ENCODE peak calls at places on chromosomes 2 and 18, in five cellular contexts. V is A673, C is AG04450, W is A549, L is MM.1S. D is an unnamed sample.

GRCh38 chr2:232261776-232262175 is 116.8 kb upstream of the ALPP start:
- DNase-seq in C (no peak), V (no peak), L (no peak), W (no peak), D (no peak)

GRCh38 chr2:127640082-127641072 is 5.6 kb upstream of the GPR17 start:
- DNase-seq in C (no peak), W (no peak), V (no peak), L (no peak), D (peak)

GRCh38 chr2:1010373-1011017 is 59.8 kb downstream of the SNTG2 start:
- DNase-seq in W (no peak), L (no peak), C (no peak), V (peak), D (no peak)

GRCh38 chr18:26971327-26971918 is 105.9 kb upstream of the AQP4 start:
- DNase-seq in W (no peak), L (no peak), V (no peak), C (no peak), D (no peak)

GRCh38 chr2:64567473-64567872 is 43.3 kb downstream of the AFTPH start:
- DNase-seq in L (no peak), C (no peak), W (no peak), V (no peak), D (no peak)

GRCh38 chr2:162324953-162325352 is 6.5 kb upstream of the IFIH1 start:
- DNase-seq in V (no peak), L (no peak), C (no peak), W (no peak), D (no peak)

GRCh38 chr2:38529208-38529607 is 73.5 kb downstream of the HNRNPLL start:
- DNase-seq in V (no peak), L (no peak), C (no peak), W (no peak), D (no peak)

GRCh38 chr2:32752205-32752604 is 124.4 kb downstream of the TTC27 start:
- DNase-seq in W (no peak), L (no peak), C (no peak), V (no peak), D (no peak)

GRCh38 chr2:20642026-20642971 is 8.6 kb downstream of the HS1BP3 start:
- DNase-seq in C (no peak), L (peak), V (peak), W (peak), D (peak)

GRCh38 chr18:57806891-57807280 is 3.8 kb upstream of the ATP8B1 start:
- DNase-seq in W (peak), L (no peak), C (no peak), V (peak), D (no peak)

GRCh38 chr2:131016826-131017596 is 76.2 kb downstream of the FAM168B start:
- DNase-seq in C (no peak), L (no peak), W (peak), V (no peak), D (no peak)

GRCh38 chr2:25297738-25298137 is 44.0 kb downstream of the DNMT3A start:
- DNase-seq in L (no peak), C (no peak), W (no peak), V (no peak), D (no peak)

GRCh38 chr2:16141641-16141921 is 201.2 kb downstream of the MYCN start:
- DNase-seq in C (no peak), L (no peak), V (no peak), W (no peak), D (no peak)

GRCh38 chr2:9690252-9690651 is 59.5 kb upstream of the YWHAQ start:
- DNase-seq in W (no peak), C (peak), V (no peak), L (no peak), D (no peak)

GRCh38 chr2:42492691-42493467 is 903 bp downstream of the KCNG3 start:
- DNase-seq in L (no peak), C (no peak), V (no peak), W (no peak), D (peak)

GRCh38 chr2:69177063-69177771 is 164.2 kb downstream of the ANTXR1 start:
- DNase-seq in L (no peak), V (no peak), W (peak), C (peak), D (no peak)

GRCh38 chr18:65409266-65409665 is 341.5 kb upstream of the CDH7 start:
- DNase-seq in W (no peak), V (no peak), L (no peak), C (no peak), D (no peak)

GRCh38 chr2:239927424-239927981 is 97.6 kb downstream of the NDUFA10 start:
- DNase-seq in C (peak), V (peak), L (no peak), W (peak), D (no peak)

GRCh38 chr2:103986001-103986400 is 867.9 kb upstream of the POU3F3 start:
- DNase-seq in V (no peak), C (no peak), L (no peak), W (no peak), D (no peak)

GRCh38 chr2:39568561-39569006 is 97.1 kb upstream of the TMEM178A start:
- DNase-seq in C (peak), L (no peak), W (no peak), V (peak), D (no peak)

GRCh38 chr2:238176565-238176964 is 17.8 kb downstream of the ERFE start:
- DNase-seq in L (no peak), C (peak), V (no peak), W (no peak), D (no peak)

GRCh38 chr2:200411831-200412230 is 98.0 kb downstream of the KCTD18 start:
- DNase-seq in W (peak), L (no peak), V (no peak), C (no peak), D (no peak)

GRCh38 chr2:134275058-134275862 is 21.4 kb downstream of the MGAT5 start:
- DNase-seq in L (no peak), W (no peak), C (no peak), V (no peak), D (peak)

GRCh38 chr2:28277466-28277865 is 115.2 kb upstream of the FOSL2 start:
- DNase-seq in L (no peak), W (no peak), C (no peak), V (no peak), D (no peak)

GRCh38 chr2:219769044-219770030 is 141.9 kb downstream of the SLC4A3 start:
- DNase-seq in W (no peak), C (peak), L (no peak), V (no peak), D (no peak)

GRCh38 chr18:58288922-58289797 is 245.1 kb downstream of the NEDD4L start:
- DNase-seq in C (no peak), L (no peak), V (peak), W (no peak), D (peak)

GRCh38 chr2:189959450-189959849 is 103.1 kb downstream of the MSTN start:
- DNase-seq in L (no peak), C (no peak), V (no peak), W (no peak), D (no peak)

GRCh38 chr18:13438507-13439056 is 220.0 kb downstream of the LDLRAD4 start:
- DNase-seq in L (peak), C (no peak), W (no peak), V (no peak), D (no peak)

GRCh38 chr18:7207366-7207765 is 23.5 kb upstream of the LRRC30 start:
- DNase-seq in V (no peak), C (no peak), W (no peak), L (no peak), D (no peak)
- TF ChIP-seq CTCF in V (no peak), C (no peak), W (no peak), L (no peak), D (no peak)

DNA sequence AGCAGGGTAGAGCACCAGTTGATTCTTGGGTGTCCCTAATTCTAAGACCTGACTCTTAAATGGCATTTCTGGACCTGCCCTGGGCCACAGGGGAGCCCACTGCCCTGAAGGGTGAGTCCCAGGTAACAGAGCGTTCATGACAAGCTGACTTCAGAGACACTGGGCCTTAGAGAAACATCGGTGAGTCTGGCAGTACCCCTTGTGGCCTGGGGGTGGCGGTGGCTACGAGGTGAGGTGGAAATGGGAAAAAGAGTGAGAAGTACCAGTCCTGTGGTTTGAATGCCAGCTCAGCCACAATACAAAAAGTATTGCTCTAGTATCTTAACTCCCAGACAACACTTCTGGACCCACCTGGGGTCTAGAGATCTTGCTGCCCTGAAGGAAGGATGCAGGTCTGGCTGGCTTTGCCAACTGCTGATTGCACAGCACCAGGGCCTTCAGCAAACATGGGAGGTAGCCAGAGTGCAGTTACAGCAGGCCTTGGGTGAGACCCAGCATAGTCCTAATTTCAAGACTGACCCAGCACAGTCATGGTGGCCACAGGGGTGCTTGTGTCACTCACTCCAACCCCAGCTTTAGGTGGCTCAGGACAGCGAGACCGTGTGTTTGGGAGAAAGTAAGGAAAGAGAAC is 44.5 kb downstream of the USP34 start:
- DNase-seq in V (peak), L (peak), W (peak), C (no peak), D (peak)
- TF ChIP-seq CTCF in V (peak), L (peak), W (peak), C (peak), D (peak)

GRCh38 chr18:51537487-51537886 is 340.0 kb upstream of the MEX3C start:
- DNase-seq in V (peak), W (peak), L (peak), C (no peak), D (no peak)
- TF ChIP-seq CTCF in V (peak), W (no peak), L (peak), C (no peak), D (no peak)

GRCh38 chr18:48859311-48860275 is 91.2 kb downstream of the SMAD7 start:
- DNase-seq in W (no peak), V (peak), C (no peak), L (no peak), D (no peak)
- TF ChIP-seq CTCF in W (no peak), V (no peak), C (no peak), L (no peak), D (no peak)

GRCh38 chr2:50754514-50754913 is 277.4 kb downstream of the NRXN1 start:
- DNase-seq in L (no peak), C (no peak), W (no peak), V (no peak), D (no peak)

GRCh38 chr2:50748652-50749174 is 283.2 kb downstream of the NRXN1 start:
- DNase-seq in L (no peak), C (no peak), W (no peak), V (no peak), D (no peak)

GRCh38 chr2:50749226-50749625 is 282.7 kb downstream of the NRXN1 start:
- DNase-seq in L (no peak), V (no peak), W (no peak), C (no peak), D (no peak)

GRCh38 chr2:50751255-50752069 is 280.5 kb downstream of the NRXN1 start:
- DNase-seq in L (no peak), V (no peak), C (no peak), W (no peak), D (no peak)

DNA sequence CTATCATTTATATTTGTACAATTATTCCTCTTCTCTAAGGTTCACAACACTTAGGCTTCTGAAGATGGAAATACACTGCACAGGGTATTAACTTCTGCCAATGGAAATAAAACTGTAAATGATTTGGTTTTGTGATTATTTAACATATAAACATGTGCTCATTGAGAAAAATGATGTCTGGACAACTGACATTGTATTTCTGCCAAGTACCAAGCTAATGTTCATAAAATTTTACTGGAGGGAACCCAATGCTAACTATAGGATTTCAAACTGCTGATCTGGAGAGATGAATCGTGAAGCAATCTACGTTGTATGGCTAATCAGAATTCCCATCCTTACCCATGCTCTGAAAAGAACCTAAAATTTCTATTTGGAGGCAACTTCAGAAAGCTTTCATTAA is 279.7 kb downstream of the NRXN1 start:
- DNase-seq in C (peak), L (no peak), V (no peak), W (no peak), D (no peak)
- TF ChIP-seq CTCF in C (no peak), L (no peak), V (no peak), W (no peak), D (no peak)

GRCh38 chr2:119122663-119123062 is 35.9 kb downstream of the C1QL2 start:
- DNase-seq in C (no peak), W (no peak), V (no peak), L (no peak), D (no peak)

GRCh38 chr2:119123359-119123758 is 35.2 kb downstream of the C1QL2 start:
- DNase-seq in V (no peak), W (no peak), C (no peak), L (no peak), D (no peak)

GRCh38 chr2:119126650-119127049 is 31.9 kb downstream of the C1QL2 start:
- DNase-seq in C (no peak), W (peak), L (no peak), V (peak), D (peak)
- TF ChIP-seq CTCF in C (peak), W (peak), L (peak), V (peak), D (peak)

GRCh38 chr18:54358495-54358793 is 738 bp downstream of the C18orf54 start:
- DNase-seq in C (no peak), W (no peak), L (no peak), V (no peak), D (no peak)
- TF ChIP-seq CTCF in C (no peak), W (no peak), L (no peak), V (no peak), D (no peak)